ENCODE peak calls at places on chromosomes 3 and 15, in five cellular contexts. One of them, this sample, is unnamed.

GRCh38 chr3:112806903-112807302 is 39.8 kb downstream of the CD200R1L start:
- DNase-seq in AG09319: no peak
- DNase-seq in mucosa of descending colon: no peak
- DNase-seq in MCF 10A: no peak
- DNase-seq in left cardiac atrium: no peak
- DNase-seq in this sample: no peak

GRCh38 chr3:42688487-42689420 is 3.4 kb downstream of the KLHL40 start:
- DNase-seq in AG09319: no peak
- DNase-seq in mucosa of descending colon: no peak
- DNase-seq in MCF 10A: no peak
- DNase-seq in left cardiac atrium: peak
- DNase-seq in this sample: no peak

GRCh38 chr3:12965999-12966846 is 107.0 kb downstream of the IQSEC1 start:
- DNase-seq in AG09319: no peak
- DNase-seq in mucosa of descending colon: peak
- DNase-seq in MCF 10A: no peak
- DNase-seq in left cardiac atrium: no peak
- DNase-seq in this sample: no peak

GRCh38 chr15:35696767-35697231 is 150.8 kb upstream of the DPH6 start:
- DNase-seq in AG09319: no peak
- DNase-seq in mucosa of descending colon: no peak
- DNase-seq in MCF 10A: peak
- DNase-seq in left cardiac atrium: no peak
- DNase-seq in this sample: no peak

GRCh38 chr3:106337116-106337515 is 468.3 kb upstream of the CBLB start:
- DNase-seq in AG09319: no peak
- DNase-seq in mucosa of descending colon: no peak
- DNase-seq in MCF 10A: no peak
- DNase-seq in left cardiac atrium: no peak
- DNase-seq in this sample: no peak

GRCh38 chr15:90388462-90389182 is 580 bp downstream of the IQGAP1 start:
- DNase-seq in AG09319: no peak
- DNase-seq in mucosa of descending colon: peak
- DNase-seq in MCF 10A: peak
- DNase-seq in left cardiac atrium: peak
- DNase-seq in this sample: peak

GRCh38 chr3:67920311-67920710 is 265.9 kb upstream of the SUCLG2 start:
- DNase-seq in AG09319: no peak
- DNase-seq in mucosa of descending colon: no peak
- DNase-seq in MCF 10A: no peak
- DNase-seq in left cardiac atrium: no peak
- DNase-seq in this sample: no peak

GRCh38 chr3:160038862-160039562 is 50.4 kb downstream of the IL12A start:
- DNase-seq in AG09319: no peak
- DNase-seq in mucosa of descending colon: no peak
- DNase-seq in MCF 10A: no peak
- DNase-seq in left cardiac atrium: peak
- DNase-seq in this sample: no peak

GRCh38 chr3:136279092-136279491 is 29.0 kb downstream of the PCCB start:
- DNase-seq in AG09319: no peak
- DNase-seq in mucosa of descending colon: no peak
- DNase-seq in MCF 10A: no peak
- DNase-seq in left cardiac atrium: no peak
- DNase-seq in this sample: no peak

GRCh38 chr3:43726511-43726910 is 35.8 kb downstream of the ABHD5 start:
- DNase-seq in AG09319: no peak
- DNase-seq in mucosa of descending colon: no peak
- DNase-seq in MCF 10A: no peak
- DNase-seq in left cardiac atrium: no peak
- DNase-seq in this sample: no peak

GRCh38 chr15:74816624-74817369 is 4.2 kb downstream of the LMAN1L start:
- DNase-seq in AG09319: no peak
- DNase-seq in mucosa of descending colon: no peak
- DNase-seq in MCF 10A: no peak
- DNase-seq in left cardiac atrium: no peak
- DNase-seq in this sample: peak

GRCh38 chr3:197204729-197205128 is 93.7 kb downstream of the DLG1 start:
- DNase-seq in AG09319: no peak
- DNase-seq in mucosa of descending colon: no peak
- DNase-seq in MCF 10A: no peak
- DNase-seq in left cardiac atrium: no peak
- DNase-seq in this sample: no peak

GRCh38 chr15:41493205-41493901 is at the start of gene ITPKA:
- DNase-seq in AG09319: peak
- DNase-seq in mucosa of descending colon: peak
- DNase-seq in MCF 10A: peak
- DNase-seq in left cardiac atrium: peak
- DNase-seq in this sample: peak

GRCh38 chr15:77421370-77421700 is 647 bp downstream of the HMG20A start:
- DNase-seq in AG09319: no peak
- DNase-seq in mucosa of descending colon: no peak
- DNase-seq in MCF 10A: peak
- DNase-seq in left cardiac atrium: no peak
- DNase-seq in this sample: peak

GRCh38 chr3:176916777-176917176 is 280.5 kb downstream of the TBL1XR1 start:
- DNase-seq in AG09319: no peak
- DNase-seq in mucosa of descending colon: no peak
- DNase-seq in MCF 10A: no peak
- DNase-seq in left cardiac atrium: no peak
- DNase-seq in this sample: no peak

GRCh38 chr15:78830514-78831228 is 19.4 kb upstream of the ADAMTS7 start:
- DNase-seq in AG09319: no peak
- DNase-seq in mucosa of descending colon: no peak
- DNase-seq in MCF 10A: no peak
- DNase-seq in left cardiac atrium: peak
- DNase-seq in this sample: no peak

GRCh38 chr15:77497942-77498361 is 77.3 kb downstream of the HMG20A start:
- DNase-seq in AG09319: no peak
- DNase-seq in mucosa of descending colon: no peak
- DNase-seq in MCF 10A: no peak
- DNase-seq in left cardiac atrium: no peak
- DNase-seq in this sample: no peak

GRCh38 chr15:78402056-78402610 is 35.9 kb upstream of the IREB2 start:
- DNase-seq in AG09319: no peak
- DNase-seq in mucosa of descending colon: no peak
- DNase-seq in MCF 10A: no peak
- DNase-seq in left cardiac atrium: no peak
- DNase-seq in this sample: no peak

GRCh38 chr15:63598467-63599400 is 1.5 kb downstream of the FBXL22 start:
- DNase-seq in AG09319: no peak
- DNase-seq in mucosa of descending colon: peak
- DNase-seq in MCF 10A: no peak
- DNase-seq in left cardiac atrium: peak
- DNase-seq in this sample: peak

GRCh38 chr3:125715651-125716050 is 120.4 kb upstream of the OSBPL11 start:
- DNase-seq in AG09319: no peak
- DNase-seq in mucosa of descending colon: no peak
- DNase-seq in MCF 10A: no peak
- DNase-seq in left cardiac atrium: no peak
- DNase-seq in this sample: no peak

GRCh38 chr3:186882881-186883685 is 40.6 kb downstream of the ADIPOQ start:
- DNase-seq in AG09319: no peak
- DNase-seq in mucosa of descending colon: no peak
- DNase-seq in MCF 10A: peak
- DNase-seq in left cardiac atrium: no peak
- DNase-seq in this sample: no peak

GRCh38 chr3:139534992-139535879 is 4.3 kb downstream of the RBP1 start:
- DNase-seq in AG09319: peak
- DNase-seq in mucosa of descending colon: no peak
- DNase-seq in MCF 10A: peak
- DNase-seq in left cardiac atrium: peak
- DNase-seq in this sample: no peak

GRCh38 chr3:49609314-49609713 is 55.0 kb downstream of the BSN start:
- DNase-seq in AG09319: no peak
- DNase-seq in mucosa of descending colon: no peak
- DNase-seq in MCF 10A: no peak
- DNase-seq in left cardiac atrium: no peak
- DNase-seq in this sample: no peak

GRCh38 chr3:140767536-140767935 is 89.7 kb downstream of the TRIM42 start:
- DNase-seq in AG09319: no peak
- DNase-seq in mucosa of descending colon: no peak
- DNase-seq in MCF 10A: no peak
- DNase-seq in left cardiac atrium: no peak
- DNase-seq in this sample: no peak

This sample was measured in transverse colon.